ENCODE peak calls at places on chromosomes 16 and 17, in eight cellular contexts. T, A, V, B, S, I, W and F are unnamed samples. For H3K4me1, the result is how much of the 10 kb centered on the place peaks cover.

GRCh38 chr17:14672830-14673229 is 371.9 kb downstream of the HS3ST3B1 start:
- DNase-seq in W (no peak), T (no peak), A (no peak), V (no peak), S (no peak), B (no peak), I (peak), F (peak)

GRCh38 chr16:57639172-57639571 is 10.7 kb downstream of the ADGRG1 start:
- DNase-seq in I (peak), A (peak), T (peak), W (peak), S (peak), B (no peak), V (no peak), F (no peak)

GRCh38 chr17:15404116-15404730 is 62.8 kb upstream of the TEKT3 start:
- DNase-seq in V (no peak), A (no peak), I (no peak), B (no peak), S (no peak), W (no peak), T (peak), F (no peak)

GRCh38 chr16:15811778-15812750 is 44.8 kb downstream of the MYH11 start:
- DNase-seq in A (no peak), W (no peak), B (no peak), T (peak), I (peak), V (no peak), S (no peak), F (no peak)

GRCh38 chr16:11005611-11005975 is 61.2 kb downstream of the CLEC16A start:
- DNase-seq in T (peak), V (no peak), W (no peak), A (no peak), B (no peak), S (no peak), I (no peak), F (no peak)

GRCh38 chr17:59002126-59002525 is 104.6 kb downstream of the TRIM37 start:
- DNase-seq in W (no peak), B (no peak), T (no peak), V (no peak), I (no peak), A (no peak), S (no peak), F (no peak)

GRCh38 chr17:68327823-68328557 is 36.7 kb downstream of the ARSG start:
- DNase-seq in B (no peak), T (no peak), A (no peak), V (no peak), I (no peak), S (no peak), W (no peak), F (no peak)

GRCh38 chr17:156094-156621 is 18.8 kb downstream of the SCGB1C2 start:
- DNase-seq in T (no peak), B (no peak), A (peak), S (peak), V (no peak), W (no peak), I (no peak), F (no peak)

GRCh38 chr17:75848523-75849303 is 4.5 kb upstream of the UNC13D start:
- DNase-seq in V (peak), S (peak), W (peak), I (peak), T (no peak), A (peak), B (peak), F (peak)

GRCh38 chr17:59572301-59572924 is 7.0 kb downstream of the DHX40 start:
- DNase-seq in I (no peak), B (no peak), V (no peak), S (no peak), W (no peak), T (peak), A (no peak), F (no peak)

GRCh38 chr17:77833769-77834168 is 124.7 kb upstream of the TNRC6C start:
- DNase-seq in W (no peak), T (no peak), S (no peak), I (no peak), B (no peak), A (no peak), V (no peak), F (no peak)

GRCh38 chr17:77810536-77810935 is 148.0 kb upstream of the TNRC6C start:
- DNase-seq in T (peak), S (no peak), A (peak), V (no peak), W (peak), B (no peak), I (no peak), F (no peak)

GRCh38 chr16:66487580-66488235 is 60.6 kb downstream of the BEAN1 start:
- DNase-seq in B (no peak), I (no peak), W (no peak), S (no peak), T (peak), V (peak), A (no peak), F (no peak)

GRCh38 chr16:67302882-67303434 is 23.6 kb downstream of the KCTD19 start:
- DNase-seq in W (no peak), A (no peak), I (peak), V (no peak), S (no peak), B (no peak), T (no peak), F (no peak)

GRCh38 chr17:78383725-78384471 is 5.4 kb downstream of the PGS1 start:
- DNase-seq in S (no peak), I (peak), V (no peak), A (peak), W (peak), B (peak), T (peak), F (peak)

GRCh38 chr17:79537061-79537460 is 73.8 kb downstream of the RBFOX3 start:
- DNase-seq in T (no peak), B (no peak), W (no peak), S (no peak), V (no peak), I (no peak), A (peak), F (no peak)

GRCh38 chr16:75443301-75443700 is 10.0 kb upstream of the CFDP1 start:
- DNase-seq in V (no peak), A (no peak), T (peak), W (no peak), S (no peak), I (no peak), B (no peak), F (no peak)

GRCh38 chr16:24318670-24319069 is 62.5 kb downstream of the CACNG3 start:
- DNase-seq in S (no peak), I (peak), T (no peak), W (no peak), B (no peak), V (no peak), A (no peak), F (no peak)

GRCh38 chr17:77596491-77597420 is 361.7 kb upstream of the TNRC6C start:
- DNase-seq in W (no peak), I (no peak), T (no peak), A (no peak), S (no peak), B (peak), V (no peak), F (no peak)

GRCh38 chr17:35896011-35896587 is 15.9 kb upstream of the CCL5 start:
- DNase-seq in I (no peak), T (no peak), B (no peak), W (no peak), A (no peak), S (peak), V (no peak), F (no peak)

GRCh38 chr17:42288985-42289862 is 926 bp downstream of the STAT5A start:
- DNase-seq in V (no peak), A (peak), B (peak), I (peak), T (no peak), W (peak), S (peak), F (peak)

GRCh38 chr16:87145181-87146176 is 171.7 kb downstream of the C16orf95 start:
- DNase-seq in I (no peak), S (no peak), T (peak), V (no peak), A (no peak), W (no peak), B (peak), F (no peak)

GRCh38 chr17:5587431-5588032 is 3.2 kb upstream of the NLRP1 start:
- DNase-seq in A (no peak), V (no peak), I (peak), W (no peak), B (no peak), T (peak), S (peak), F (peak)

GRCh38 chr16:50533317-50533716 is 14.9 kb upstream of the NKD1 start:
- DNase-seq in A (no peak), S (no peak), T (no peak), W (no peak), B (no peak), V (no peak), I (peak), F (no peak)

GRCh38 chr16:56551796-56552738 is 12.8 kb upstream of the MT4 start:
- DNase-seq in I (no peak), T (no peak), W (no peak), A (no peak), B (no peak), S (no peak), V (no peak), F (no peak)

GRCh38 chr17:74185786-74186185 is 17.7 kb upstream of the RPL38 start:
- DNase-seq in I (no peak), W (no peak), V (no peak), T (no peak), A (peak), B (no peak), S (no peak), F (no peak)

GRCh38 chr17:34665150-34665802 is 85.9 kb downstream of the TMEM132E start:
- DNase-seq in W (no peak), V (no peak), T (no peak), A (no peak), S (no peak), I (peak), B (no peak), F (no peak)

GRCh38 chr16:80804451-80805383 is at the start of gene CDYL2:
- DNase-seq in B (peak), I (peak), V (no peak), S (peak), T (peak), W (peak), A (peak), F (peak)

GRCh38 chr17:71764507-71764906 is 356.3 kb upstream of the SOX9 start:
- DNase-seq in S (no peak), B (no peak), W (no peak), A (no peak), T (peak), I (peak), V (no peak), F (peak)

GRCh38 chr16:20884240-20884556 is 16.0 kb downstream of the DCUN1D3 start:
- DNase-seq in W (no peak), V (no peak), B (no peak), T (peak), S (no peak), A (no peak), I (no peak), F (no peak)

GRCh38 chr17:5272313-5272712 is 9.8 kb upstream of the RABEP1 start:
- DNase-seq in B (peak), V (no peak), I (peak), A (no peak), S (no peak), W (no peak), T (peak), F (no peak)

GRCh38 chr16:279531-279930 is 860 bp upstream of the ARHGDIG start:
- DNase-seq in I (no peak), B (no peak), W (no peak), V (no peak), S (no peak), T (no peak), A (no peak), F (no peak)

GRCh38 chr17:19336938-19337711 is 25.4 kb downstream of the B9D1 start:
- DNase-seq in I (peak), V (no peak), S (no peak), W (no peak), T (peak), B (peak), A (no peak), F (no peak)

GRCh38 chr17:17060930-17061329 is 18.7 kb downstream of the MPRIP start:
- DNase-seq in I (peak), T (no peak), A (no peak), S (no peak), W (no peak), V (peak), B (peak), F (no peak)

GRCh38 chr17:27407916-27408846 is 48.1 kb upstream of the KSR1 start:
- DNase-seq in A (no peak), W (no peak), S (no peak), I (peak), B (no peak), T (peak), V (no peak), F (no peak)

GRCh38 chr17:80790981-80791742 is 200.5 kb upstream of the CHMP6 start:
- DNase-seq in A (no peak), B (no peak), S (no peak), I (peak), T (peak), W (no peak), V (peak), F (no peak)

GRCh38 chr16:13441675-13442074 is 478.3 kb upstream of the ERCC4 start:
- DNase-seq in B (no peak), T (no peak), I (no peak), A (no peak), W (no peak), S (no peak), V (no peak), F (no peak)

GRCh38 chr17:75684924-75685323 is 17.8 kb downstream of the SAP30BP start:
- DNase-seq in S (no peak), T (peak), V (no peak), I (no peak), B (no peak), W (no peak), A (peak), F (peak)

GRCh38 chr17:74430706-74431567 is 951 bp upstream of the GPRC5C start:
- DNase-seq in A (peak), S (no peak), T (peak), W (peak), B (peak), V (peak), I (peak), F (peak)

GRCh38 chr17:7558544-7559306 is at the start of gene TNFSF13:
- DNase-seq in S (no peak), B (peak), T (no peak), W (peak), V (no peak), I (no peak), A (peak), F (peak)
- H3K27ac ChIP-seq in S (no peak), B (peak), T (peak), W (peak), V (peak), I (no peak), A (peak), F (peak)

DNA sequence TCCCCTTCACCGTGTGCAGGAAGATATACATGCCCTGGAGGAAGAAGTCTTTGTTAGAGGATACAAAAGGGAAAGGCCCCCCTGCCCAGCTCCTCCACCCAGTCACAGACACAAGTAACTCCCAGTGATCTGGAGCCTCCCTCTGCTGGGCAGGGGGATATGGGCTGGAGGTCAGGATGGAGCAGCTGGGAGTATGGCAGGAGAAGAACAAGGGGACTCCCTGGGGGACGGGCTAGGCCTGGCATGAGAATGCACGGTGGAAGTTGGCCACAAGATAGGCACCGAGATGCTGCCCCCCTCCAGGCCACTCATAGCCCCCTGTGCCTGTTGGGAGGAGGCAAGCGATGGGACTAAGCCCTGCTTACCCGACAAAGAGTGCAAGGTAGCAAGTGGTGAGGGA is 4.2 kb downstream of the ORMDL3 start:
- DNase-seq in T (no peak), I (no peak), W (no peak), B (no peak), V (no peak), S (no peak), A (no peak), F (no peak)
- H3K4me1 ChIP-seq in T (under half), I (under half), W (half or more), B (under half), V (under half), S (half or more), A (under half), F (under half)

GRCh38 chr17:38674013-38674748 is 576 bp downstream of the EPOP start:
- DNase-seq in A (peak), S (peak), I (peak), V (no peak), T (no peak), B (peak), W (peak), F (no peak)
- H3K27ac ChIP-seq in A (peak), S (no peak), I (no peak), V (peak), T (no peak), B (peak), W (no peak), F (no peak)

DNA sequence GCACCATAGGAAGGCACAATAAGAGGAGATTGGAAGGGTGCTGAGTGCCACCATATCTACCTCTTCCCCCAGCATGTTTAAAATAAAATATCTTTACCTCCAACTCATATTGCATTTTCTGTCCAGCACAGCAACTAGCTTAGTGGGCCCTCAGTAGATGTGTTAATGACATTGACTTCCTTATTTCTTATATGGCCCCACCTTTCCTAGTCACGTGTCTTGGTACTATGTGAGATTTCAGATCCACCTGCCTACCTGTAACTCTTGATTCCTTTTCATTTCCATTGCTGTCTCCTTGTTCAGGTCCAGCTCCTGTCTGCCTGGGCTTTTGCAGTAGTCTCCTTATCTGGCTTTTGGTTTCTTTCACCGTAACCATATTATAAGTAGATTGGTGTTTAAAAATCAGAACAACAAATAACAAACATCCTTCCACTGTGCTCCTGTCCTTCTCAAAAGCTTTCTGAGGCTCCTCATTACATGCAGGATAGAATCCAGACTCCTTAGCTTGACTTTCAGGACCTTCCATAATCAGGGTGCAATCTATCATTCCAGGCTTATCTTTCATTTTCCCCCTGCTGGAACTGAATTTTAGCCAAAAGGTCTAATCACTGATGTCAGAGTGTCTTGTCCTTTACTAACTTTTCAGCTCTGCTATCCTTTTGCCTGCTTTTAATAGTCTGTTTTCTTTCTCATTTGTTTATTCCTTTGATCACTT is 71.3 kb downstream of the FTO start:
- DNase-seq in A (no peak), B (no peak), V (no peak), I (no peak), S (no peak), W (no peak), T (no peak), F (no peak)
- H3K4me1 ChIP-seq in A (half or more), B (half or more), V (under half), I (under half), S (under half), W (half or more), T (under half), F (under half)

DNA sequence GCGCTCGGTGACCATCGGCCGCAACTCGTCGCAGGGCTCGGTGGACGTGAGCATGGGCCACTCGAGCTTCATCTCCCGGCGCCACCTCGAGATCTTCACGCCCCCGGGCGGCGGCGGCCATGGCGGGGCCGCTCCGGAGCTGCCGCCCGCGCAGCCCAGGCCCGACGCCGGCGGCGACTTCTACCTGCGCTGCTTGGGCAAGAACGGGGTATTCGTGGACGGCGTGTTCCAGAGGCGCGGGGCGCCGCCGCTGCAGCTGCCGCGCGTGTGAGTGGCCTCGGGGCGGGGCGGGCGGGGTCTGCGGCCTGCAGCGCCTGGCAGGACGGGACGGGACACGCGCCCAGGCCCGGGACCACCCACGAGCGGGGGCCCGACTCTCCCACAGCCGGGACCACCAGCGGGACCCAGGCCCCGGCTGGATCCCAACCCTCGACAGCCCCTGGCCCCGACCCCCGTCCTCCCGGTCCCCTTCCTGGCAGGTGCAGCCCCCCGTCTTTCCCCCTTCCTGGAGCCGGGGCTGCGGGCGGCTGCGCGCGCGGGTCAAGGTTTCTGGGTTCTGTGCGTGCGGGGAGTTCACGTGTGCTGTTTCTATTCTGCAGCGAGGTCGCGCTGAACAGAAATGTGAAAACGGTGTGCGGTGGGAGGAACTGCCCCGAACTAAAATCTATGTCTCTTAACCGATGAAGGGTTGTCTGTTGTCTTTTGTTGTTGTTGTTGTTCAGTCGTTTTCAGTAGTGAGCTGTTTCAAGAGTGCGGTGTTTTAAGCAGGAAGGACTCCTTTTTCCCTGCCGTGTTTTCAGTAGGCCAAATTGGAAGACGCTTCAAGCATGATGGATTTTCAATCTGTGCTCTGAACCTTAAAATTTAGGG is 744 bp downstream of the FOXK2 start:
- DNase-seq in B (peak), W (peak), V (no peak), S (peak), A (peak), T (peak), I (peak), F (peak)
- H3K27ac ChIP-seq in B (peak), W (peak), V (peak), S (no peak), A (peak), T (peak), I (no peak), F (peak)

GRCh38 chr16:14502932-14503741 is 126.9 kb downstream of the PARN start:
- DNase-seq in W (no peak), I (no peak), S (no peak), A (no peak), B (no peak), V (no peak), T (peak), F (no peak)

GRCh38 chr16:14501331-14502255 is 128.5 kb downstream of the PARN start:
- DNase-seq in I (peak), V (peak), T (peak), B (peak), A (peak), W (peak), S (no peak), F (peak)

GRCh38 chr16:14502256-14502875 is 127.7 kb downstream of the PARN start:
- DNase-seq in I (no peak), S (no peak), A (no peak), B (no peak), W (no peak), T (no peak), V (no peak), F (no peak)

GRCh38 chr16:14499110-14499509 is 130.9 kb downstream of the PARN start:
- DNase-seq in A (no peak), W (no peak), V (no peak), I (no peak), B (no peak), S (no peak), T (no peak), F (no peak)

GRCh38 chr16:14500791-14501190 is 129.3 kb downstream of the PARN start:
- DNase-seq in A (no peak), V (no peak), T (peak), W (no peak), B (no peak), I (no peak), S (no peak), F (no peak)
- H3K4me1 ChIP-seq in A (under half), V (under half), T (under half), W (under half), B (under half), I (under half), S (under half), F (under half)